ENCODE peak calls at places on chromosome 7, in six cellular contexts. Q is kidney, R is hepatocyte, C is K562, U is HCT116, B is GM12864. T is an unnamed sample.

GRCh38 chr7:4722308-4722707 is 40.2 kb downstream of the FOXK1 start:
- DNase-seq in B (no peak), U (no peak), R (no peak), C (no peak), Q (no peak), T (no peak)

GRCh38 chr7:50588937-50589336 is 23.7 kb upstream of the DDC start:
- DNase-seq in C (peak; percentile 15), U (no peak), B (no peak), Q (no peak), R (no peak), T (no peak)

GRCh38 chr7:28623863-28624262 is 211.5 kb downstream of the CREB5 start:
- DNase-seq in Q (no peak), U (peak; percentile 23), C (no peak), R (no peak), B (no peak), T (no peak)

GRCh38 chr7:105940111-105940510 is 23.0 kb upstream of the CDHR3 start:
- DNase-seq in B (no peak), U (no peak), Q (no peak), C (no peak), R (peak; percentile 32), T (no peak)

GRCh38 chr7:48108959-48109847 is 20.1 kb downstream of the UPP1 start:
- DNase-seq in Q (no peak), R (no peak), C (no peak), U (no peak), B (no peak), T (no peak)

GRCh38 chr7:117090820-117091219 is 137.5 kb downstream of the ST7 start:
- DNase-seq in B (no peak), Q (no peak), C (peak; percentile 37), R (no peak), U (no peak), T (no peak)

GRCh38 chr7:90764848-90765570 is 168.9 kb downstream of the CDK14 start:
- DNase-seq in U (no peak), Q (no peak), C (no peak), R (no peak), B (no peak), T (no peak)

GRCh38 chr7:42110333-42110732 is 126.7 kb downstream of the GLI3 start:
- DNase-seq in R (no peak), Q (no peak), C (no peak), B (no peak), U (no peak), T (no peak)

GRCh38 chr7:10793995-10794780 is 179.5 kb upstream of the PHF14 start:
- DNase-seq in R (no peak), U (no peak), B (no peak), Q (no peak), C (no peak), T (no peak)

GRCh38 chr7:118169146-118169545 is 14.8 kb upstream of the LSM8 start:
- DNase-seq in B (no peak), R (no peak), Q (no peak), U (no peak), C (no peak), T (no peak)
- TF ChIP-seq CTCF in B (peak; percentile 18), R (no peak), Q (no peak), U (no peak), C (no peak), T (no peak)

GRCh38 chr7:1639578-1640175 is 30.4 kb upstream of the ELFN1 start:
- DNase-seq in U (no peak), C (no peak), B (no peak), R (no peak), Q (peak; percentile 48), T (no peak)

GRCh38 chr7:1641661-1642260 is 28.3 kb upstream of the ELFN1 start:
- DNase-seq in B (no peak), U (no peak), Q (no peak), R (no peak), C (no peak), T (no peak)

GRCh38 chr7:1641173-1641572 is 28.9 kb upstream of the ELFN1 start:
- DNase-seq in R (no peak), Q (no peak), U (no peak), B (no peak), C (no peak), T (no peak)

GRCh38 chr7:1639071-1639470 is 31.0 kb upstream of the ELFN1 start:
- DNase-seq in Q (no peak), R (no peak), C (no peak), U (no peak), B (no peak), T (no peak)

DNA sequence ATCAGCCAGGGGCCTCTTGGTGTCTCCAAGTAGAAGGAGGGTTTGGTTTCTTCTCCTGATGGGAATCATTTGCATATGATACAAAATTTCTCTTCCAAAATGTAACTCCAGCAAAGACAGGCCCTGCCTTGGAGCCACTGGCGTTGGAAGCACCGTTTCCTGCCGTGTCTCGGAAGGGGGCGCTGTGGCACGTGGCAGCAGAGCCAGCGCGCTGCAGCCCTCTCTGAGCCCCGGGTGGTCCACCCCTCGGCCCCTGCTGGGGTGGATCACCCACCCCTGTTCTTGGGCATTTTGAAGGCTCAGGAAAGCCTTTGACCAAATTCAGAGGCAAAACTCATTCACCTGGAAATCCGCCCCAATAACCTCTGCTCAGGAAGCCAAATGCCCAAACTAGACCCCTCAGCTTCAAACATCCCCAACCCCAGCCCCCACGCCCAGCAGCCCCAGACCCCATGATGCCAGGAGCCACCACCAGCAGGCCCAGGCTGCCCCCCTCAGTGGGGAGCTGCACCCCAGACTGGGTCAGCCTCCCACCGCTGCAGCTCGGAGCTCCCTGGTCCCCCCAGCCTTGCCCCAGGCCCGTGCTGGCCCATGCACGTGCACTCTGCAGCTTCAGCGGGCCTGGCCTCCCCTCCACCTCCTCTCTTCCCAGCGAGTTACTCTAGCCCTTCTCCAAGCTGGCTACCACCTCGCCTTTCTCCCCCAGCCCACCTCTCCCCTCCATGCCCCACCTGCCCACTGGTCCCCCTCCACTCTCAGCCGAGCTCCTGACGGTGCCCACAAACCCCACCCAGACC is 29.5 kb upstream of the ELFN1 start:
- DNase-seq in Q (peak; percentile 46), U (no peak), C (peak; percentile 68), B (no peak), R (no peak), T (no peak)
- TF ChIP-seq CTCF in Q (no peak), U (no peak), C (peak; percentile 87), B (no peak), R (peak; percentile 9), T (no peak)

GRCh38 chr7:1193593-1194424 is 33.8 kb upstream of the ZFAND2A start:
- DNase-seq in Q (no peak), R (peak; percentile 35), U (peak; percentile 40), B (no peak), C (no peak), T (no peak)
- TF ChIP-seq CTCF in Q (peak; percentile 59), R (peak; percentile 36), U (peak; percentile 75), B (peak; percentile 37), C (no peak), T (peak; percentile 27)

GRCh38 chr7:142188846-142189245 is 69.0 kb downstream of the PRSS58 start:
- DNase-seq in U (peak; percentile 16), B (no peak), C (no peak), Q (no peak), R (no peak), T (no peak)
- TF ChIP-seq CTCF in U (peak; percentile 5), B (no peak), C (no peak), Q (peak; percentile 10), R (peak; percentile 51), T (peak; percentile 25)

GRCh38 chr7:38541440-38541839 is 89.7 kb downstream of the AMPH start:
- DNase-seq in B (no peak), C (no peak), Q (no peak), R (no peak), U (no peak), T (no peak)
- TF ChIP-seq CTCF in B (no peak), C (no peak), Q (no peak), R (no peak), U (no peak), T (no peak)

GRCh38 chr7:122901250-122901649 is 15.0 kb upstream of the CADPS2 start:
- DNase-seq in B (no peak), Q (no peak), C (no peak), R (no peak), U (no peak), T (no peak)

DNA sequence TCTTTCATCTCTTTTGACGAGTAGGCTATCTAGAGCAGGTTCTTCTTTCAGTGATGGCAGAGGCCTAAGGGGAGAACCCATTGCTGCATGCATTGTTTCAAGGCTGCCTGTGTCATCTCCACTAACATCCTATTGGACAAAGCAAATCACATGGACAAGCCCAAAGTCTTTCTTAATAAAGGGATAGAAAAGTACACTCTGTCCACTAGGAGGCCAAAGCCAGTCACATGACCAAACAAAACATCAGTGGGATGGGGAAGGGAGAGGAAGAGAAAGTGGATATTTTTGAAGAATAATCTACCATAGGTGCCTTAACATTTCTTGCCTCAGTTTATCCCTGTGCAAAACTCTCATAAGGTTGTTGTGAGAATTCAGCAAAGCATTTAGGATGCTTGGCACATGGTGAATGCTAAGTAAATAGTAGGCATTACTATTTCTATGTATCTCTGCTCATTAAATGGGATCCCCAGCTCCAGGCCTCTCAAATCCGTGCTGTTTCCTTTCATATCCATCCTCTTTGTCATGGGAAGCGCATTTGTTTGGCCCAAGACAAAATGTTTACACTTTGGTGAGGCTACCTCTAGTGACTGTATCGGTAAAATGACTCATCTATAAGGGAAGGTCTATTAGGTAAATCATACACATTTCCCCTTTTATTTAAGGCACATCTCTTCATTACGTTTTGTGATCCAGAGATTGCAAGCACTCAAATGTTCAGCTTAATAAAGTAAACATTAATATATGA is 16.7 kb upstream of the CADPS2 start:
- DNase-seq in Q (no peak), U (no peak), R (no peak), B (no peak), C (no peak), T (no peak)
- TF ChIP-seq CTCF in Q (no peak), U (peak; percentile 36), R (no peak), B (peak; percentile 38), C (peak; percentile 11), T (no peak)

GRCh38 chr7:83976302-83976701 is 218.3 kb downstream of the SEMA3A start:
- DNase-seq in B (no peak), U (no peak), C (peak; percentile 48), R (peak; percentile 58), Q (no peak), T (peak; percentile 29)
- TF ChIP-seq CTCF in B (peak; percentile 41), U (peak; percentile 41), C (peak; percentile 33), R (peak; percentile 80), Q (peak; percentile 37), T (peak; percentile 66)